ENCODE peak calls at places on chromosomes 11 and 22, in seven cellular contexts. L is astrocyte of the spinal cord; T is activated CD4-positive, CD25-positive, alpha-beta regulatory T cell; J is mucosa of gallbladder; Q is neural crest cell; E is endothelial cell; G is GM12865. U is an unnamed sample.

GRCh38 chr11:2580444-2581050 is 119.2 kb downstream of the KCNQ1OT1 start:
- DNase-seq in L (no peak), T (no peak), J (no peak), Q (no peak), E (no peak), G (no peak), U (no peak)

GRCh38 chr11:116386118-116386699 is 386.6 kb downstream of the BUD13 start:
- DNase-seq in L (no peak), T (no peak), J (no peak), Q (no peak), E (no peak), G (no peak), U (no peak)

GRCh38 chr11:68314203-68314885 is 2.0 kb downstream of the LRP5 start:
- DNase-seq in L (peak; percentile 38), T (no peak), J (no peak), Q (no peak), E (no peak), G (no peak), U (no peak)

GRCh38 chr11:69361048-69361447 is 67.1 kb downstream of the MYEOV start:
- DNase-seq in L (no peak), T (no peak), J (no peak), Q (no peak), E (peak; percentile 1), G (no peak), U (no peak)

GRCh38 chr11:128568166-128568778 is 19.1 kb downstream of the ETS1 start:
- DNase-seq in L (no peak), T (no peak), J (no peak), Q (no peak), E (no peak), G (no peak), U (no peak)

GRCh38 chr11:128244896-128245295 is 342.5 kb downstream of the ETS1 start:
- DNase-seq in L (no peak), T (no peak), J (no peak), Q (no peak), E (no peak), G (no peak), U (no peak)

GRCh38 chr11:3710485-3711259 is 39.5 kb upstream of the CHRNA10 start:
- DNase-seq in L (peak; percentile 27), T (no peak), J (no peak), Q (no peak), E (no peak), G (no peak), U (no peak)

GRCh38 chr22:22178992-22179391 is 65.6 kb upstream of the VPREB1 start:
- DNase-seq in L (no peak), T (no peak), J (no peak), Q (no peak), E (no peak), G (no peak), U (no peak)

GRCh38 chr22:38240734-38241252 is 32.0 kb downstream of the TMEM184B start:
- DNase-seq in L (peak; percentile 95), T (no peak), J (peak; percentile 56), Q (no peak), E (peak; percentile 50), G (no peak), U (peak; percentile 27)

GRCh38 chr11:2536440-2536989 is 91.7 kb downstream of the KCNQ1 start:
- DNase-seq in L (no peak), T (no peak), J (no peak), Q (no peak), E (no peak), G (no peak), U (no peak)

GRCh38 chr11:6067502-6067901 is 36.9 kb upstream of the OR56A1 start:
- DNase-seq in L (no peak), T (no peak), J (no peak), Q (no peak), E (no peak), G (no peak), U (no peak)

GRCh38 chr11:2929880-2930704 is 872 bp upstream of the PHLDA2 start:
- DNase-seq in L (peak; percentile 76), T (no peak), J (no peak), Q (no peak), E (peak; percentile 38), G (peak; percentile 76), U (peak; percentile 74)

GRCh38 chr11:130055637-130056036 is 14.1 kb upstream of the APLP2 start:
- DNase-seq in L (peak; percentile 42), T (no peak), J (no peak), Q (no peak), E (no peak), G (no peak), U (no peak)

GRCh38 chr11:116534270-116534975 is 238.4 kb downstream of the BUD13 start:
- DNase-seq in L (no peak), T (no peak), J (no peak), Q (no peak), E (no peak), G (no peak), U (no peak)

GRCh38 chr11:70761094-70761905 is 363.0 kb downstream of the CTTN start:
- DNase-seq in L (no peak), T (no peak), J (no peak), Q (no peak), E (no peak), G (no peak), U (peak; percentile 42)

GRCh38 chr11:41917900-41918299 is 458.4 kb upstream of the LRRC4C start:
- DNase-seq in L (no peak), T (no peak), J (no peak), Q (no peak), E (no peak), G (no peak), U (no peak)

U was measured in K562.